ENCODE peak calls at places on chromosomes 13 and 19, in six cellular contexts. Q, A, K, M, T and E are unnamed samples.

GRCh38 chr13:99258946-99259345 is 767 bp upstream of the GPR18 start:
- DNase-seq in Q (no peak), A (no peak), K (no peak), M (no peak), T (no peak), E (no peak)

GRCh38 chr13:87680298-87680697 is 9.1 kb downstream of the SLITRK5 start:
- DNase-seq in Q (no peak), A (no peak), K (no peak), M (peak), T (no peak), E (peak)

GRCh38 chr13:41652735-41653361 is 195.5 kb downstream of the RGCC start:
- DNase-seq in Q (peak), A (no peak), K (peak), M (no peak), T (peak), E (peak)

GRCh38 chr13:30466358-30466714 is 600 bp upstream of the HMGB1 start:
- DNase-seq in Q (no peak), A (no peak), K (no peak), M (no peak), T (no peak), E (no peak)

GRCh38 chr19:55255618-55256423 is 3.0 kb downstream of the PPP6R1 start:
- DNase-seq in Q (peak), A (peak), K (peak), M (no peak), T (no peak), E (no peak)

GRCh38 chr13:65638572-65639168 is 1591.5 kb downstream of the PCDH9 start:
- DNase-seq in Q (peak), A (no peak), K (no peak), M (no peak), T (peak), E (peak)

GRCh38 chr13:23980160-23980551 is 82.9 kb upstream of the C1QTNF9B start:
- DNase-seq in Q (peak), A (peak), K (peak), M (peak), T (peak), E (peak)

GRCh38 chr19:10820173-10820572 is 15.8 kb downstream of the TMED1 start:
- DNase-seq in Q (no peak), A (no peak), K (no peak), M (no peak), T (no peak), E (peak)

GRCh38 chr19:952680-953500 is 27.1 kb downstream of the ARID3A start:
- DNase-seq in Q (peak), A (no peak), K (no peak), M (no peak), T (no peak), E (no peak)

GRCh38 chr13:112907916-112908315 is 61.1 kb upstream of the MCF2L start:
- DNase-seq in Q (no peak), A (no peak), K (no peak), M (no peak), T (no peak), E (no peak)

GRCh38 chr13:31477961-31478360 is 261.4 kb upstream of the RXFP2 start:
- DNase-seq in Q (peak), A (no peak), K (no peak), M (no peak), T (no peak), E (no peak)

GRCh38 chr13:82330499-82330898 is 1551.8 kb downstream of the SLITRK1 start:
- DNase-seq in Q (peak), A (no peak), K (no peak), M (no peak), T (no peak), E (peak)

GRCh38 chr19:52336976-52337375 is 933 bp downstream of the ZNF610 start:
- DNase-seq in Q (peak), A (no peak), K (no peak), M (no peak), T (no peak), E (no peak)